ENCODE peak calls at places on chromosomes 5 and 9, in seven cellular contexts. Z, C, P, J, T, G and M are unnamed samples.

GRCh38 chr5:98128271-98128670 is 645.2 kb upstream of the RGMB start:
- DNase-seq in T (no peak), G (no peak), J (no peak), Z (no peak), P (no peak), C (no peak), M (no peak)

GRCh38 chr9:127899200-127899943 is at the start of gene ST6GALNAC6:
- DNase-seq in Z (peak; percentile 69), G (peak; percentile 77), P (peak; percentile 70), J (peak; percentile 82), T (peak; percentile 72), C (no peak), M (peak; percentile 56)

GRCh38 chr9:70392189-70392588 is 22.3 kb downstream of the KLF9 start:
- DNase-seq in T (no peak), C (no peak), G (no peak), Z (no peak), P (no peak), J (no peak), M (no peak)

GRCh38 chr5:13567819-13568218 is 376.7 kb downstream of the DNAH5 start:
- DNase-seq in J (no peak), T (no peak), C (no peak), G (no peak), Z (no peak), P (no peak), M (peak; percentile 96)

GRCh38 chr5:65760504-65761275 is 38.7 kb downstream of the NLN start:
- DNase-seq in T (peak; percentile 87), C (no peak), Z (no peak), G (no peak), P (peak; percentile 67), J (peak; percentile 13), M (peak; percentile 43)

GRCh38 chr9:114687034-114687433 is 5.0 kb upstream of the TEX48 start:
- DNase-seq in T (no peak), C (no peak), P (no peak), J (no peak), Z (no peak), G (no peak), M (peak; percentile 68)

GRCh38 chr9:21505425-21506179 is 23.5 kb upstream of the IFNE start:
- DNase-seq in P (no peak), J (no peak), C (no peak), Z (no peak), T (no peak), G (no peak), M (peak; percentile 80)

GRCh38 chr5:55440188-55440646 is 94.5 kb downstream of the PLPP1 start:
- DNase-seq in Z (no peak), G (no peak), P (no peak), J (no peak), T (no peak), C (no peak), M (peak; percentile 69)

GRCh38 chr5:93581738-93582414 is 857 bp upstream of the NR2F1-AS1 start:
- DNase-seq in J (no peak), C (no peak), P (no peak), G (no peak), T (no peak), Z (no peak), M (peak; percentile 72)

GRCh38 chr5:132510076-132510475 is 19.5 kb upstream of the IRF1 start:
- DNase-seq in G (no peak), P (peak; percentile 46), Z (no peak), J (no peak), T (no peak), C (no peak), M (peak; percentile 80)

GRCh38 chr5:174045470-174046025 is at the start of gene NSG2:
- DNase-seq in Z (peak; percentile 72), G (peak; percentile 79), P (peak; percentile 67), T (peak; percentile 96), J (peak; percentile 79), C (peak; percentile 62), M (peak; percentile 70)

GRCh38 chr5:89988129-89988528 is 421.4 kb downstream of the CETN3 start:
- DNase-seq in G (no peak), J (no peak), Z (no peak), P (no peak), T (no peak), C (no peak), M (no peak)

GRCh38 chr5:160169326-160169725 is 50.1 kb upstream of the PWWP2A start:
- DNase-seq in J (no peak), T (no peak), C (no peak), P (no peak), G (no peak), Z (no peak), M (no peak)

GRCh38 chr9:136599811-136600660 is 54.2 kb upstream of the NOTCH1 start:
- DNase-seq in T (no peak), G (no peak), P (no peak), C (no peak), Z (no peak), J (no peak), M (no peak)

GRCh38 chr9:18699749-18700148 is 225.8 kb downstream of the ADAMTSL1 start:
- DNase-seq in Z (no peak), C (no peak), G (no peak), T (no peak), P (no peak), J (no peak), M (no peak)

GRCh38 chr9:84711936-84712335 is 42.4 kb downstream of the NTRK2 start:
- DNase-seq in T (no peak), P (no peak), Z (no peak), G (no peak), C (peak; percentile 70), J (no peak), M (peak; percentile 97)

GRCh38 chr5:43110606-43111170 is 10.0 kb upstream of the ZNF131 start:
- DNase-seq in C (no peak), J (no peak), T (peak; percentile 19), G (no peak), P (peak; percentile 60), Z (peak; percentile 11), M (no peak)

GRCh38 chr5:79857692-79858091 is 133.4 kb downstream of the MTX3 start:
- DNase-seq in G (no peak), C (no peak), P (no peak), Z (no peak), T (no peak), J (no peak), M (no peak)

GRCh38 chr9:107693620-107694326 is 204.2 kb upstream of the KLF4 start:
- DNase-seq in G (no peak), P (no peak), Z (no peak), T (no peak), C (no peak), J (no peak), M (peak; percentile 47)

GRCh38 chr5:87780831-87781760 is 368.4 kb upstream of the CCNH start:
- DNase-seq in G (peak; percentile 55), C (peak; percentile 69), T (peak; percentile 90), P (peak; percentile 81), Z (peak; percentile 11), J (peak; percentile 66), M (peak; percentile 68)

GRCh38 chr5:112312295-112312694 is 106.8 kb downstream of the EPB41L4A start:
- DNase-seq in G (no peak), Z (no peak), J (no peak), C (no peak), P (no peak), T (no peak), M (no peak)

GRCh38 chr9:112170235-112170634 is 4.9 kb downstream of the SUSD1 start:
- DNase-seq in T (no peak), C (no peak), P (peak; percentile 92), G (no peak), Z (no peak), J (no peak), M (peak; percentile 64)
- H3K27ac ChIP-seq in T (no peak overlapping the region), C (no peak overlapping the region), P (peak overlapping the region; percentile 79), G (no peak overlapping the region), Z (peak overlapping the region; percentile 50), J (no peak overlapping the region), M (peak overlapping the region; percentile 66)

GRCh38 chr5:149489605-149490037 is 61.6 kb downstream of the CSNK1A1 start:
- DNase-seq in J (no peak), T (no peak), C (no peak), Z (no peak), P (no peak), G (peak; percentile 58), M (no peak)
- H3K4me1 ChIP-seq in J (peaks cover 58% of the 10 kb centered on the region), T (no peaks in the 10 kb centered on the region), C (no peaks in the 10 kb centered on the region), Z (peaks cover 58% of the 10 kb centered on the region), P (peaks cover 6% of the 10 kb centered on the region), G (peaks cover 91% of the 10 kb centered on the region), M (peaks cover 60% of the 10 kb centered on the region)

GRCh38 chr9:134657666-134658377 is 16.2 kb downstream of the COL5A1 start:
- DNase-seq in J (no peak), Z (no peak), G (peak; percentile 8), C (no peak), P (no peak), T (no peak), M (no peak)

GRCh38 chr9:134656334-134657034 is 14.9 kb downstream of the COL5A1 start:
- DNase-seq in J (no peak), G (peak; percentile 1), Z (no peak), T (no peak), P (no peak), C (no peak), M (no peak)

GRCh38 chr9:134659688-134660131 is 18.1 kb downstream of the COL5A1 start:
- DNase-seq in P (no peak), G (peak; percentile 10), Z (no peak), C (no peak), J (no peak), T (no peak), M (no peak)

GRCh38 chr9:134660407-134660806 is 18.8 kb downstream of the COL5A1 start:
- DNase-seq in C (no peak), G (no peak), P (no peak), Z (no peak), T (no peak), J (no peak), M (no peak)

GRCh38 chr9:134658378-134658955 is 16.9 kb downstream of the COL5A1 start:
- DNase-seq in C (no peak), T (no peak), P (no peak), J (no peak), Z (no peak), G (peak; percentile 11), M (no peak)
- H3K27ac ChIP-seq in C (no peak overlapping the region), T (no peak overlapping the region), P (no peak overlapping the region), J (no peak overlapping the region), Z (peak overlapping the region; percentile 37), G (no peak overlapping the region), M (no peak overlapping the region)

GRCh38 chr9:120928720-120929389 is 2.3 kb upstream of the TRAF1 start:
- DNase-seq in T (peak; percentile 61), G (peak; percentile 81), J (peak; percentile 84), C (peak; percentile 80), Z (peak; percentile 78), P (peak; percentile 78), M (peak; percentile 39)

GRCh38 chr9:120927125-120928014 is 774 bp upstream of the TRAF1 start:
- DNase-seq in G (no peak), P (no peak), T (no peak), C (no peak), J (no peak), Z (no peak), M (no peak)

GRCh38 chr9:120928015-120928719 is 1.6 kb upstream of the TRAF1 start:
- DNase-seq in J (peak; percentile 47), C (no peak), G (peak; percentile 46), Z (no peak), T (no peak), P (peak; percentile 44), M (no peak)

GRCh38 chr9:120931278-120932085 is 4.9 kb upstream of the TRAF1 start:
- DNase-seq in C (no peak), Z (no peak), P (peak; percentile 51), T (peak; percentile 79), G (no peak), J (no peak), M (peak; percentile 74)

DNA sequence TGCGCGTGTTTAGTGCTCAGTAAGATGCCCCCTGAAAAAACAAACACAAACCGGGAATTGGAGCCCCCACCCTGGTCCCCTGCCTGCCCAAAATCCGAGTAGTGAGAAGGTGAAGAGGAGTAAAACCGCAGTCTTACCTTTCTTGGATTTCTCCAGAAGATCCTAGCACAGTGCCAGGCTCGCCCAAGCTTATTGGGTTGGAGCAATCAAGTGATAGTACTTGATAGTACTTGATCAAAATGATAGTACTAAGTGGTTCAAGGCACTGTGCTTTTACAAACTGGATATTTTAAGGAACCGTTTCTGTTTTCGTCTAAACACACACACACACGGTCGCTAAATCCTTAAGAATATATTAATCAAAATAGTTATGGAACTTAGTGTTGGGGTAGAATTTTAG is 2.8 kb upstream of the TRAF1 start:
- DNase-seq in J (no peak), G (no peak), P (no peak), C (no peak), T (no peak), Z (no peak), M (no peak)
- H3K4me1 ChIP-seq in J (peaks cover 48% of the 10 kb centered on the region), G (peaks cover 61% of the 10 kb centered on the region), P (peaks cover 12% of the 10 kb centered on the region), C (no peaks in the 10 kb centered on the region), T (peaks cover 65% of the 10 kb centered on the region), Z (peaks cover 28% of the 10 kb centered on the region), M (peaks cover 38% of the 10 kb centered on the region)